ENCODE peak calls at places on chromosome 10, in four cellular contexts. One of them, this sample, is unnamed.

GRCh38 chr10:46539596-46540411 is 16.7 kb downstream of the GPRIN2 start:
- DNase-seq in WTC11: peak
- DNase-seq in K562: no peak
- DNase-seq in GM12878: no peak
- DNase-seq in this sample: peak

GRCh38 chr10:18649364-18649959 is 1.9 kb downstream of the NSUN6 start:
- DNase-seq in WTC11: no peak
- DNase-seq in K562: peak
- DNase-seq in GM12878: no peak
- DNase-seq in this sample: no peak

GRCh38 chr10:30630571-30630970 is 1.0 kb upstream of the LYZL2 start:
- DNase-seq in WTC11: no peak
- DNase-seq in K562: no peak
- DNase-seq in GM12878: no peak
- DNase-seq in this sample: no peak

GRCh38 chr10:11017575-11018425 is at the start of gene CELF2:
- DNase-seq in WTC11: peak
- DNase-seq in K562: peak
- DNase-seq in GM12878: no peak
- DNase-seq in this sample: no peak

GRCh38 chr10:3228610-3228945 is 56.0 kb upstream of the PITRM1 start:
- DNase-seq in WTC11: no peak
- DNase-seq in K562: no peak
- DNase-seq in GM12878: no peak
- DNase-seq in this sample: no peak

GRCh38 chr10:106078796-106079576 is 1085.5 kb downstream of the SORCS1 start:
- DNase-seq in WTC11: no peak
- DNase-seq in K562: no peak
- DNase-seq in GM12878: no peak
- DNase-seq in this sample: no peak

GRCh38 chr10:62856021-62856420 is 39.9 kb upstream of the EGR2 start:
- DNase-seq in WTC11: no peak
- DNase-seq in K562: no peak
- DNase-seq in GM12878: no peak
- DNase-seq in this sample: no peak

GRCh38 chr10:114855776-114856543 is 34.4 kb downstream of the FHIP2A start:
- DNase-seq in WTC11: no peak
- DNase-seq in K562: no peak
- DNase-seq in GM12878: no peak
- DNase-seq in this sample: no peak

GRCh38 chr10:62638062-62638477 is 166.4 kb upstream of the ADO start:
- DNase-seq in WTC11: no peak
- DNase-seq in K562: no peak
- DNase-seq in GM12878: peak
- DNase-seq in this sample: no peak

GRCh38 chr10:43238462-43238861 is 28.4 kb downstream of the RASGEF1A start:
- DNase-seq in WTC11: peak
- DNase-seq in K562: no peak
- DNase-seq in GM12878: no peak
- DNase-seq in this sample: no peak

GRCh38 chr10:112593023-112593422 is 146.0 kb downstream of the VTI1A start:
- DNase-seq in WTC11: no peak
- DNase-seq in K562: no peak
- DNase-seq in GM12878: no peak
- DNase-seq in this sample: no peak

DNA sequence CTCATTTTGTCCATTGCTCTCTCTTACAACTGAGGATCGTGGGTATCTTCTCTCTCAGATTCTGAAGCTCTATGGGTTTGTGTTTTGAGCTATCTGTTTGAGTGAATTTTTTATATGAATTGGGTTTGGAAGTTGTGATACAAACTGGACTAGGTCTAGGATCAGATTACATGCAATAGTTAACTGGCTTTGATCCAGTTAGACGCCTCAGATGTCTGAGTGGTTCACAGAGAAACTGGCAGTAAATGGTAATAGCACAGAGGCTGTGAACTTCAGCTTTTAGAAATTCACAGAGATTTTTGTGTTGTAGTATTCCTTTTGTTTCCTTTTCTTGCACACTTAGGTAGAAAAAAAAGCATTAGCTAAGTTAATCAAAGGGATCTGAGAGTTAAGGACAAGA is 12.7 kb upstream of the DNMBP start:
- DNase-seq in WTC11: no peak
- DNase-seq in K562: no peak
- DNase-seq in GM12878: no peak
- DNase-seq in this sample: no peak
- TF ChIP-seq CBFB in WTC11: no peak
- TF ChIP-seq CBFB in K562: no peak
- TF ChIP-seq CBFB in GM12878: no peak
- TF ChIP-seq CBFB in this sample: no peak

DNA sequence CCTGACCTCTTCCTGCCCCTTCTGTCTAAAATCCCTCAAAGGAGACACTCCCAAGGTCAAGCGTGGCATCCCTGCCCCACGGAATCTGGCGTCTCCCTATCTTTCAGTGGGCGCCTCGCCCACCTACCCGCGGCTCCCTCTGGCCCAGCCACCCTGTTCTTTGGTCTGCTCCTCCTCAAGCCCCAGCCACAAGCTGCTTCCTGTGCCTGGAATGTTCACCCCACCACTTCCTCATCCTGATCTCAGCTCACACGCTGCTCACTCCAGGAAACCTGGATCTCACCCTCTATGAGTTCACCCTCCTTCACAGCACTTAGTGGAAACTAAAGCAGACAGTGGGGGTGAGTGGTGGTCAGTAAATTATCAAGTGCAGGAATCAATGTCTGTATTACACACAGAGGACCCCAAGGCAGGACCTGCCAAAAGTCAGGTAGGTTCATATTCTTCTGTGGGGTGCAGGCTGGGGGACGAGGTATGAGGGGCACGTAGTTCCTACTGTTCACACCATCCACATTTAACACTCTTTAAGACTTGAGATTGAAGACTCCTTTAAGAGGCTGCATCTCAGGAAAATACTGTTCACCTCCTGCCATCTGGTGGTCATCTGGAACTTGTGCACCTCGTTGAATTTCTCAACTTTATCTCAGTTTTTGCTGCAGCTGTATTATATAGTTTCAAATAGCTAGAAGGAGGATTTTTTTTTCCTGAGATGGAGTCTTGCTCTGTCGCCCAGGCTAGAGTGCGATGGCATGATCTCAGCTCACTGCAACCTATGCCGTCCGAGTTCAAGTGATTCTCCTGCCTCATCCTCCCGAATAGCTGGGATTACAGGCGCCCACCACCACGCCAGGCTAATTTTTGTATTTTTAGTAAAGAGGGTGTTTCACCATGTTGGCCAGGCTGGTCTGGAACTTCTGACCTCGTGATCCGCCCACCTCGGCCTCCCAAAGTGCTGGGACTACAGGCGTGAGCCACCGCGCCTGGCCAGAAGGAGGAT is 166.6 kb downstream of the ARHGAP21 start:
- DNase-seq in WTC11: no peak
- DNase-seq in K562: peak
- DNase-seq in GM12878: no peak
- DNase-seq in this sample: peak
- TF ChIP-seq CBFB in WTC11: no peak
- TF ChIP-seq CBFB in K562: no peak
- TF ChIP-seq CBFB in GM12878: no peak
- TF ChIP-seq CBFB in this sample: no peak

GRCh38 chr10:52993109-52993508 is 220.5 kb upstream of the MBL2 start:
- DNase-seq in WTC11: no peak
- DNase-seq in K562: no peak
- DNase-seq in GM12878: no peak
- DNase-seq in this sample: no peak
- TF ChIP-seq CBFB in WTC11: no peak
- TF ChIP-seq CBFB in K562: no peak
- TF ChIP-seq CBFB in GM12878: no peak
- TF ChIP-seq CBFB in this sample: no peak

GRCh38 chr10:104322416-104322782 is 15.9 kb downstream of the ITPRIP start:
- DNase-seq in WTC11: no peak
- DNase-seq in K562: no peak
- DNase-seq in GM12878: no peak
- DNase-seq in this sample: no peak

GRCh38 chr10:104323085-104323484 is 15.2 kb downstream of the ITPRIP start:
- DNase-seq in WTC11: no peak
- DNase-seq in K562: no peak
- DNase-seq in GM12878: no peak
- DNase-seq in this sample: no peak

GRCh38 chr10:104321226-104321625 is 17.0 kb downstream of the ITPRIP start:
- DNase-seq in WTC11: no peak
- DNase-seq in K562: no peak
- DNase-seq in GM12878: no peak
- DNase-seq in this sample: no peak

GRCh38 chr10:104323721-104324686 is 14.3 kb downstream of the ITPRIP start:
- DNase-seq in WTC11: no peak
- DNase-seq in K562: no peak
- DNase-seq in GM12878: no peak
- DNase-seq in this sample: no peak

GRCh38 chr10:104321716-104322415 is 16.4 kb downstream of the ITPRIP start:
- DNase-seq in WTC11: no peak
- DNase-seq in K562: no peak
- DNase-seq in GM12878: no peak
- DNase-seq in this sample: no peak
- TF ChIP-seq CBFB in WTC11: no peak
- TF ChIP-seq CBFB in K562: no peak
- TF ChIP-seq CBFB in GM12878: no peak
- TF ChIP-seq CBFB in this sample: no peak

GRCh38 chr10:33336606-33337334 is 2.3 kb upstream of the NRP1 start:
- DNase-seq in WTC11: peak
- DNase-seq in K562: no peak
- DNase-seq in GM12878: no peak
- DNase-seq in this sample: no peak

GRCh38 chr10:33345236-33345635 is 10.8 kb upstream of the NRP1 start:
- DNase-seq in WTC11: no peak
- DNase-seq in K562: no peak
- DNase-seq in GM12878: no peak
- DNase-seq in this sample: no peak

GRCh38 chr10:33337335-33337854 is 2.9 kb upstream of the NRP1 start:
- DNase-seq in WTC11: no peak
- DNase-seq in K562: no peak
- DNase-seq in GM12878: no peak
- DNase-seq in this sample: no peak

GRCh38 chr10:33344676-33345075 is 10.2 kb upstream of the NRP1 start:
- DNase-seq in WTC11: no peak
- DNase-seq in K562: no peak
- DNase-seq in GM12878: no peak
- DNase-seq in this sample: no peak

DNA sequence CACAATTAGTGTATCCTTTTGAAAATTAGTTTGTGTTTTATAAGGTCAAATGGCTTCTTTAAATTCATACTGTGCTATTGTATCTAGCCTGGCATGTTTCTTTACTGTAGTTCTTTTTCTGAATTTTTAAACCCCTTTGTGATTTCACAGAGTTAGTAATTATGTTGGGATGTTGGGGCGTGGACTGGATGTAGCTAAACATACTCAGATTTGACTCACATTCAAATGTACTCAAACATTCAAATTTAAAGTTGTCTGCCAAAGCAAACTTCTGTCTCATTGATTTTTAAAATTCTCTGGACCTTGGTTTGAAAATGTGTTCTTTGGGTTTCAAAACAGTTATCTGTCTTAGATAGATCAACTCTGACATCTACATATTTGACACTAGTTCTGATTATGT is 7.2 kb upstream of the NRP1 start:
- DNase-seq in WTC11: no peak
- DNase-seq in K562: no peak
- DNase-seq in GM12878: no peak
- DNase-seq in this sample: no peak
- TF ChIP-seq CBFB in WTC11: no peak
- TF ChIP-seq CBFB in K562: no peak
- TF ChIP-seq CBFB in GM12878: no peak
- TF ChIP-seq CBFB in this sample: no peak

GRCh38 chr10:73953665-73954064 is 42.7 kb downstream of the PLAU start:
- DNase-seq in WTC11: no peak
- DNase-seq in K562: no peak
- DNase-seq in GM12878: no peak
- DNase-seq in this sample: no peak
- TF ChIP-seq CBFB in WTC11: no peak
- TF ChIP-seq CBFB in K562: no peak
- TF ChIP-seq CBFB in GM12878: no peak
- TF ChIP-seq CBFB in this sample: no peak

This sample was measured in HepG2.